ENCODE peak calls at places on chromosome X, in five cellular contexts. F is MM.1S, U is neural progenitor cell, G is HCT116, Y is hepatocyte. V is an unnamed sample.

GRCh38 chrX:68490644-68491043 is 8.2 kb upstream of the YIPF6 start:
- DNase-seq in F (no peak), U (peak), G (no peak), Y (peak), V (no peak)

GRCh38 chrX:150258463-150259430 is 104.4 kb upstream of the MAMLD1 start:
- DNase-seq in F (no peak), U (no peak), G (no peak), Y (no peak), V (no peak)

GRCh38 chrX:97175147-97175546 is 291.4 kb downstream of the RPA4 start:
- DNase-seq in F (no peak), U (no peak), G (no peak), Y (no peak), V (no peak)

GRCh38 chrX:124860736-124861135 is 458.9 kb upstream of the TEX13C start:
- DNase-seq in F (no peak), U (no peak), G (no peak), Y (no peak), V (no peak)

GRCh38 chrX:155577682-155578081 is 35.1 kb downstream of the TMLHE start:
- DNase-seq in F (peak), U (no peak), G (no peak), Y (no peak), V (no peak)

GRCh38 chrX:142001934-142002333 is 98.2 kb downstream of the MAGEC1 start:
- DNase-seq in F (no peak), U (no peak), G (no peak), Y (no peak), V (no peak)

GRCh38 chrX:54223581-54223980 is 40.5 kb upstream of the FAM120C start:
- DNase-seq in F (no peak), U (peak), G (no peak), Y (no peak), V (no peak)

GRCh38 chrX:121064579-121064978 is 17.2 kb downstream of the GLUD2 start:
- DNase-seq in F (no peak), U (no peak), G (no peak), Y (no peak), V (no peak)

GRCh38 chrX:44828008-44828605 is 15.7 kb upstream of the DUSP21 start:
- DNase-seq in F (no peak), U (no peak), G (peak), Y (no peak), V (no peak)

GRCh38 chrX:2423293-2423692 is 77.5 kb downstream of the DHRSX start:
- DNase-seq in F (no peak), U (no peak), G (no peak), Y (no peak), V (no peak)

GRCh38 chrX:119118780-119119395 is 8.7 kb downstream of the KIAA1210 start:
- DNase-seq in F (peak), U (peak), G (peak), Y (peak), V (peak)

GRCh38 chrX:3545901-3546300 is 167.5 kb downstream of the PRKX start:
- DNase-seq in F (no peak), U (no peak), G (no peak), Y (no peak), V (no peak)

GRCh38 chrX:110120025-110120424 is 117.1 kb downstream of the TMEM164 start:
- DNase-seq in F (no peak), U (no peak), G (no peak), Y (no peak), V (no peak)

GRCh38 chrX:109740076-109740809 is 7.2 kb upstream of the ACSL4 start:
- DNase-seq in F (no peak), U (no peak), G (no peak), Y (peak), V (no peak)

GRCh38 chrX:10106801-10107200 is 50.0 kb upstream of the CLCN4 start:
- DNase-seq in F (peak), U (no peak), G (no peak), Y (no peak), V (peak)

GRCh38 chrX:10722804-10723364 is 102.5 kb upstream of the MID1 start:
- DNase-seq in F (peak), U (peak), G (peak), Y (peak), V (peak)

GRCh38 chrX:54182194-54182863 is 725 bp downstream of the FAM120C start:
- DNase-seq in F (peak), U (peak), G (peak), Y (peak), V (peak)

GRCh38 chrX:152575331-152575730 is 62.4 kb upstream of the GABRQ start:
- DNase-seq in F (no peak), U (no peak), G (no peak), Y (no peak), V (no peak)

GRCh38 chrX:98548550-98548949 is 1664.8 kb downstream of the RPA4 start:
- DNase-seq in F (no peak), U (peak), G (no peak), Y (no peak), V (no peak)

GRCh38 chrX:131405497-131405896 is 116.4 kb upstream of the IGSF1 start:
- DNase-seq in F (no peak), U (peak), G (no peak), Y (no peak), V (no peak)

GRCh38 chrX:119340606-119341205 is 58.4 kb upstream of the SLC25A43 start:
- DNase-seq in F (no peak), U (no peak), G (no peak), Y (no peak), V (no peak)

GRCh38 chrX:22338740-22339139 is 66.0 kb downstream of the CBLL2 start:
- DNase-seq in F (no peak), U (no peak), G (no peak), Y (no peak), V (no peak)

GRCh38 chrX:17412692-17413091 is 37.7 kb downstream of the NHS start:
- DNase-seq in F (no peak), U (no peak), G (peak), Y (no peak), V (no peak)

GRCh38 chrX:1598876-1599790 is 7.7 kb downstream of the AKAP17A start:
- DNase-seq in F (no peak), U (no peak), G (no peak), Y (no peak), V (no peak)

GRCh38 chrX:55451626-55451989 is 319 bp upstream of the MAGEH1 start:
- DNase-seq in F (no peak), U (no peak), G (no peak), Y (no peak), V (peak)

GRCh38 chrX:102651242-102651967 is at the start of gene GPRASP1:
- DNase-seq in F (no peak), U (peak), G (no peak), Y (peak), V (no peak)

GRCh38 chrX:103124284-103124683 is 31.3 kb upstream of the NXF3 start:
- DNase-seq in F (no peak), U (no peak), G (no peak), Y (no peak), V (no peak)

GRCh38 chrX:17732138-17732783 is 5.0 kb upstream of the SCML1 start:
- DNase-seq in F (no peak), U (no peak), G (no peak), Y (no peak), V (no peak)

GRCh38 chrX:128653524-128653923 is 601.3 kb upstream of the ACTRT1 start:
- DNase-seq in F (no peak), U (peak), G (no peak), Y (no peak), V (no peak)

GRCh38 chrX:39242187-39242586 is 440.9 kb downstream of the MID1IP1 start:
- DNase-seq in F (peak), U (peak), G (peak), Y (peak), V (peak)

GRCh38 chrX:119552508-119552907 is 12.7 kb downstream of the STEEP1 start:
- DNase-seq in F (no peak), U (no peak), G (no peak), Y (peak), V (no peak)

GRCh38 chrX:151675121-151675746 is 20.0 kb upstream of the PRRG3 start:
- DNase-seq in F (no peak), U (no peak), G (no peak), Y (no peak), V (no peak)

GRCh38 chrX:63581390-63581789 is 203.6 kb downstream of the ARHGEF9 start:
- DNase-seq in F (no peak), U (peak), G (no peak), Y (no peak), V (no peak)

GRCh38 chrX:24260827-24261550 is 52.9 kb downstream of the SUPT20HL2 start:
- DNase-seq in F (no peak), U (no peak), G (no peak), Y (peak), V (no peak)

GRCh38 chrX:132461886-132462285 is 27.0 kb downstream of the MBNL3 start:
- DNase-seq in F (no peak), U (no peak), G (no peak), Y (no peak), V (no peak)

GRCh38 chrX:6026980-6027379 is 201.7 kb downstream of the NLGN4X start:
- DNase-seq in F (no peak), U (peak), G (no peak), Y (no peak), V (no peak)

GRCh38 chrX:9785944-9786741 is at the start of gene SHROOM2:
- DNase-seq in F (no peak), U (peak), G (no peak), Y (peak), V (no peak)

GRCh38 chrX:97628807-97629596 is 745.3 kb downstream of the RPA4 start:
- DNase-seq in F (no peak), U (no peak), G (no peak), Y (peak), V (no peak)

GRCh38 chrX:40109288-40110008 is 11.7 kb upstream of the BCOR start:
- DNase-seq in F (peak), U (peak), G (no peak), Y (peak), V (peak)

GRCh38 chrX:101037231-101037630 is 14.7 kb downstream of the TRMT2B start:
- DNase-seq in F (no peak), U (no peak), G (no peak), Y (no peak), V (no peak)

GRCh38 chrX:101040197-101040596 is 11.7 kb downstream of the TRMT2B start:
- DNase-seq in F (no peak), U (no peak), G (no peak), Y (no peak), V (no peak)
- TF ChIP-seq EZH2phosphoT487 in F (no peak), U (no peak), G (no peak), Y (no peak), V (no peak)

DNA sequence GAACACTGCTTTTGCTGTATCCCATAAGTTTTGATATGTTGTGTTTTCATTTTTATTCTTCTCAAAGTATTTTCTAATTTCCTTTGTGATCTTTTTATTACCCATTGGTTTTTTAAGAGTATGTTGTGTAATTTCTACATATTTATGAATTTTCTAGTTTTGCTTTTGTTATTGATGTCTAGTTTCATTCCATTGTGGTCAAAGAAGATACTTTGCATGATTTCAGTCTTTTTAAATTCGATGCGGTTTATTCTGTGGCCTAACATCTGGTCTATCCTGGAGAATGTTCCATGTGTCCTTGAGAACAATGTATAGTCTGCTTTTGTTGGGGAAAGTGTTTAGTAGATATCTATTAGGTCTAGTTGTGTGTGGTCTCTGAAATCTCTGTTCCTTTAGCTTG is 46.2 kb downstream of the PPEF1 start:
- DNase-seq in F (peak), U (no peak), G (no peak), Y (no peak), V (no peak)
- TF ChIP-seq EZH2phosphoT487 in F (no peak), U (no peak), G (no peak), Y (no peak), V (no peak)

DNA sequence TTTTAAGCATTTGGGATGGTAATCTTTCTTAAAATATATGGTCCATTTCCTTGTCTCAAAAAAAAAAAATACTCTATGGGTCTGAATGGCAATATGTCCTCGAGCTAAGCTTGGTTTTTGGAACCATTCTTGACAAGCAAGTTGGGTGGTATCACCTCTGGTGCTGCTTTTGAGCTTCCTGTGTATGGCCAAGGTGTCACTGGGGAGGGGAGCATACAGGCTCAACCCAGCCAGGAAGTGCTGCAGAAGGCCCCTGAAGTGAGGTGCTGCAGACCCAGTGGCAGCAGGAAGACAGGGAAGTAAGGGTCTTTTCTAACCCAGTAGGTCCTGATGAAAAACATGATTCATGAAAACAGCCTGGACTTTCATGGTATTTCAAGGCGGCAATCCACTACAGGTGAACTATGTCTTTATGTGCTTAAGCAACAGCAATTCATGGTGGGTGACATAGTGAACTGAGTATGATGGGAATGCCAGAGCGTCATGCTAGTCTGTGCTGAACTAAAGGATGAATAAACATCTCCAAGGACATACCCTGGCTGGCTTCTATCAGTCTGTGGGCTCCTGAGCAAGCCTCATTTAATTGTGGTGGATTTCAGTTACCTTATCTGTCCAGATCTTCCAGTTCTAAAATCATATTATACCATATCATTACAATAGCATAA is 15.1 kb downstream of the TRAPPC2 start:
- DNase-seq in F (no peak), U (no peak), G (no peak), Y (no peak), V (no peak)
- TF ChIP-seq EZH2phosphoT487 in F (no peak), U (no peak), G (no peak), Y (no peak), V (no peak)

GRCh38 chrX:114959729-114960128 is 57.7 kb downstream of the IL13RA2 start:
- DNase-seq in F (peak), U (peak), G (no peak), Y (peak), V (no peak)
- TF ChIP-seq EZH2phosphoT487 in F (no peak), U (no peak), G (no peak), Y (no peak), V (no peak)

DNA sequence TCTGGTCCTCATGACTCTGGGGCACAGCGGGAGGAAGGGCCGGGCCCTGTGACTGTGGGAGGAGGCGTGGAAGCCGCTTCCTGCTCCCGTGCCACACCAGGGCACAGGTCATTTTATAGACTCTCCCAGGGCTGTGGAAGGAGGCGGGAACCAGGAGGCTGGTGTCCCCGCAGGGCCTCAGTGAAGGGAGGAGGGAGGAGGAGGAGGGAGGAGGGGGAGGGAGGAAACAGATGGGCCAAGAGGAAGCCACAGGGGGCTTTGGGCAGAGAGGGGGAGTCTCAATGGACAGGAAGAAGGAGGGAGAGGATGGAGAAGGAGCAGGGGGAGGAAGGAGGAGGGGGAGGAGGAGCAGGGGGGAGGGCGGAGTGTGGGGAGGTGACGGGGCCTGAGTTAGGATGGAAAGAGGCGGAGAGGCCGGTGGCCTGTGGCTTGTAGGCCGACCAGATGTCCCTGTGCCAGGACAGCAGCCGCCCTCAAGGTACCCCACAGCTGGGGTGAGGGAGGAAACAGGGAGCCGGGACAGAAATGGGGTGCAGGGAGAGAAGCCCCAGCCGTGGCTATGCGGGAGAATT is 6.2 kb upstream of the PLCXD1 start:
- DNase-seq in F (no peak), U (peak), G (no peak), Y (peak), V (no peak)
- TF ChIP-seq EZH2phosphoT487 in F (no peak), U (no peak), G (no peak), Y (no peak), V (no peak)

DNA sequence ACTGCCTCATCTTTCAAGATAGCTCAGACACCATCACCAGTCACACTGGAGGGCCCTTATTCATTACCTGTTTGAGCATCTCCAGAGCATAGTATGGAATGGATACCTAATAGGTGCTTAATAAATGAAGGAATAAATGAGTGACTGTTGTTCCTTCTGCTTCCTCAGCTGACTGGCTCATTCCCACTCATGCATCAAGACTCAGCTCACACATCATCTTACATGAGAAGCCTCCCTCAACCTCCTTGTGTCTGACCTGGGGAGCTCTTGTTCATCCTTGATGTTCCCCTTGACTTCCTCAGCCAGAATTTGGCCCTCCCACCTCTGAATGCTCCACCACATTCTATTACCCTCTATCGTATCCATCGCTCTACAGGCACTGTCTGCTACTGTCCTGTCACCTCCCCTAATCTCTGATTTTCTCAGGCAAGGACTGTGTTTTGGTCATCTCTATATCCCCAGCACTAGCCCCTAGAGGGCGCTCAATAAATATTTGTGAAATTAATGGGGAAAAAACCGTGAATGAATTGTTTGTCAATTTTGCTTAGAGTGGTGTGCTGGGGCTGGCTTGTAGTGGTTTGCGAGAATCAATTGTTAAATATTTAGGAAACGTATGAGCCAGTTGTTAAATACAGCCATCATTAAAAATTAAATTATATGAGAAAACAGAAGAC is 88.3 kb downstream of the NHSL2 start:
- DNase-seq in F (peak), U (peak), G (peak), Y (no peak), V (peak)
- TF ChIP-seq EZH2phosphoT487 in F (no peak), U (no peak), G (no peak), Y (no peak), V (no peak)

DNA sequence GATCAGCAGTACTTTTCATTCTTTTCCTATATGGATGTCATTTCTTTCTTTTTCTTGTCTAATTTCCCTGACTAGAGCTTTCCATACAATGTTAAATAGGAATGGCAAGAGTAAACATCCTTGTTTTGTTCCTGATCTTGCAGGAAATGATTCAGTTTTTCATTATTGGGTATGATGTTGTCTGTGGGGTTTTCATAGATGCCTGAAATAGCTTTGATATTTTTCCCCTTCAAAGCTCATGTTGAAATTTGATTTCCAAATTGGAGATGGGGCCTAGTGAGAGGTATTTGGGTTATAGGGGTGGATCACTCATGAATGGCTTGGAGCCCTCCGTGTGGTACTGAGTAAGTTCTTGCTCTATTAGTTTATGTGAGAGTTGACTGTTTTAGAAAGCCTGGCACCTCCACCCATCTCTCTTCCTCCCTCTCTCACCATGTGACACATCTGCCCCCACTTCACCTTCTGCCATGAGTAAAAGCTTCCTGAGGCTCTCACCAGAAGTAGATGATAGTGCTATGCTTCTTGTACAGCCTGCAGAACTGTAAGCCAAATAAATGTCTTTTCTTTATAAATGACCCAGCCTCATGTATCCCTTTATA is 22.3 kb upstream of the VSIG1 start:
- DNase-seq in F (no peak), U (no peak), G (no peak), Y (no peak), V (no peak)
- TF ChIP-seq EZH2phosphoT487 in F (no peak), U (no peak), G (no peak), Y (no peak), V (no peak)

GRCh38 chrX:42535233-42535632 is 242.7 kb downstream of the PPP1R2C start:
- DNase-seq in F (no peak), U (no peak), G (no peak), Y (no peak), V (no peak)

GRCh38 chrX:42536286-42536685 is 241.7 kb downstream of the PPP1R2C start:
- DNase-seq in F (no peak), U (no peak), G (no peak), Y (no peak), V (no peak)

GRCh38 chrX:42533761-42534160 is 244.2 kb downstream of the PPP1R2C start:
- DNase-seq in F (no peak), U (no peak), G (no peak), Y (no peak), V (no peak)

GRCh38 chrX:42540150-42540549 is 237.8 kb downstream of the PPP1R2C start:
- DNase-seq in F (no peak), U (no peak), G (no peak), Y (peak), V (no peak)

DNA sequence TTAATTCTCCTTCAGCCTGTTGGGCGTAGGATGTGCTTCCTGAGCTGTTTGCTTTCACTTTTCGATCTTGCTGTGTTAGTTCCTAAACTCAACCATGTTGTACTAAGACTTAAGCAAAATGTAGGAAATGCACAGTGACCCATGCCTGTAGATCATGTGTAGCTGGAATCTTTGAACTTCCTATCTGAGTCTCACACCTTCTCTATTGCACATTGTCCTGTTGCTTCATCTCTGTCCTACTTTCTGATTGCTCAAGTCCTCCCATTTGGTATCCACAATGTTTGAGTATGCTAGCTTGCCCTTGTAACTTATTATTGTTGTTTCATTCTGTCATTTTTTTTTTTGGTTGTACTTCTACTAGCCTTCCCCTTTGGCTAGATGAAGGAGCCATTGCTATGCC is 239.6 kb downstream of the PPP1R2C start:
- DNase-seq in F (no peak), U (no peak), G (no peak), Y (peak), V (no peak)
- TF ChIP-seq EZH2phosphoT487 in F (no peak), U (no peak), G (no peak), Y (no peak), V (no peak)

V was measured in OCI-LY7.